ENCODE peak calls at places on chromosome 22, in eight cellular contexts. P is choroid plexus epithelial cell, G is neural progenitor cell, C is GM13976, J is nephron progenitor cell, Z is H9, E is AG04450, D is right atrium auricular region. L is an unnamed sample.
A peak's percentile ranks its signal among the peaks of the same experiment; 100 is the strongest.

GRCh38 chr22:38824587-38824986 is 19.2 kb downstream of the NPTXR start:
- DNase-seq in C (peak; percentile 78), E (peak; percentile 38), G (peak; percentile 94), P (peak; percentile 82), Z (peak; percentile 88), D (no peak), J (peak; percentile 90), L (peak; percentile 91)

GRCh38 chr22:23903328-23903971 is 9.3 kb downstream of the MIF start:
- DNase-seq in J (no peak), D (no peak), E (no peak), G (no peak), Z (no peak), P (no peak), C (no peak), L (no peak)

GRCh38 chr22:42190274-42190673 is 59.7 kb upstream of the CYP2D6 start:
- DNase-seq in P (no peak), G (no peak), D (no peak), J (no peak), E (no peak), C (no peak), Z (no peak), L (no peak)

GRCh38 chr22:24926849-24927579 is 19.5 kb downstream of the LHFPL7 start:
- DNase-seq in C (no peak), D (no peak), E (no peak), P (peak; percentile 83), Z (no peak), G (no peak), J (no peak), L (no peak)

GRCh38 chr22:20531404-20532181 is 24.2 kb downstream of the MED15 start:
- DNase-seq in Z (peak; percentile 81), P (peak; percentile 86), G (peak; percentile 70), C (no peak), D (peak; percentile 66), J (peak; percentile 41), E (no peak), L (peak; percentile 36)

GRCh38 chr22:44085743-44086741 is 61.9 kb downstream of the PARVB start:
- DNase-seq in E (no peak), G (peak; percentile 66), D (peak; percentile 74), J (peak; percentile 41), P (peak; percentile 69), Z (peak; percentile 43), C (peak; percentile 76), L (peak; percentile 39)

GRCh38 chr22:43941449-43941848 is 13.8 kb upstream of the SAMM50 start:
- DNase-seq in C (no peak), D (no peak), J (no peak), E (no peak), G (no peak), Z (no peak), P (no peak), L (no peak)

GRCh38 chr22:43150731-43151206 is 590 bp upstream of the TSPO start:
- DNase-seq in G (no peak), C (no peak), E (no peak), Z (peak; percentile 23), D (no peak), J (no peak), P (no peak), L (no peak)

GRCh38 chr22:35841907-35842518 is 124.3 kb downstream of the APOL5 start:
- DNase-seq in E (no peak), D (no peak), Z (no peak), G (no peak), P (no peak), J (no peak), C (no peak), L (no peak)

GRCh38 chr22:35837328-35837727 is 119.7 kb downstream of the APOL5 start:
- DNase-seq in E (no peak), C (no peak), G (no peak), P (no peak), J (no peak), D (no peak), Z (no peak), L (no peak)

GRCh38 chr22:35835998-35836691 is 118.5 kb downstream of the APOL5 start:
- DNase-seq in E (peak; percentile 52), G (peak; percentile 75), Z (peak; percentile 70), D (peak; percentile 66), C (no peak), J (no peak), P (peak; percentile 74), L (no peak)

GRCh38 chr22:35839811-35840739 is 122.4 kb downstream of the APOL5 start:
- DNase-seq in C (no peak), E (peak; percentile 96), D (peak; percentile 89), Z (peak; percentile 94), J (peak; percentile 78), G (peak; percentile 94), P (peak; percentile 99), L (peak; percentile 83)

DNA sequence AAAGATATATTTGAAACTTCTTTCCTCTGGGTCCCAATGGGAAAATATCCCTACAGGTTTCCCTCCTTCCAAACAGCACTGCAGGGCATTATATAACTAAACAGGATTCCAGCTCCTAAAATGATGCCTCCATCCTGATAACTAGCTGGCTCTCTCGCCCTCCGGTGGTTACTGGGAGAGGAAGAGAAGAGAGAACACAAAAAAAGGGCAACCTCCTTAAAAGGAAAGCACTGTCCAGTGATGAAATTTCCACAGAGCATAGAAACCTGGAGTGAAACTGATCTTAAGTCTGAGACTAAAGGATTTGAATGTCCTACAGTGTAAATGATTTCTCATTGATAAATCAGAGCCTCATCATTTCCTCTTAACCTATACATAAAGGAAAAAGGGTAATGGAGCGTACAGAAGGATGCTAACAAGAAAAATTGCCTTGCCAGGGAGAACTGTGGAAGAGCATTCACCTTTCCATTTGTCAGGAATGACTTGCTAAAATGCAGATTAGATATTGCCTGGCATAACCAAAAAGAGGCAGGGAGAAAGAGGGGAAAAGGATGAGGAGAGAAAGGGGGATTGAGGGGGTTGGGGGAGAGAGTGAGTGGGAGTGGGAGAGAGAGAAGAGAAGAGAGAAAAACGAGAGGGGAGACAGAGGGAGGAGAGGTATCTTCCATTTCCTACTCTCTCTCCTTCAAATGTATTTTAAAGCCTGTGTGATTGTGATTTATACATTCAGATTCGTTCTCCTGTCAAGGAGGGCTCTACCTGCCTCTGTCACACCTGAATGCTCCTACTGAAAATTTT is 121.4 kb downstream of the APOL5 start:
- DNase-seq in E (peak; percentile 50), J (peak; percentile 11), Z (no peak), G (peak; percentile 68), P (peak; percentile 84), D (no peak), C (no peak), L (no peak)
- TF ChIP-seq CTCF in E (peak; percentile 64), J (no peak), Z (peak; percentile 52), G (peak; percentile 49), P (peak; percentile 71), D (peak; percentile 55), C (peak; percentile 7), L (no peak)

DNA sequence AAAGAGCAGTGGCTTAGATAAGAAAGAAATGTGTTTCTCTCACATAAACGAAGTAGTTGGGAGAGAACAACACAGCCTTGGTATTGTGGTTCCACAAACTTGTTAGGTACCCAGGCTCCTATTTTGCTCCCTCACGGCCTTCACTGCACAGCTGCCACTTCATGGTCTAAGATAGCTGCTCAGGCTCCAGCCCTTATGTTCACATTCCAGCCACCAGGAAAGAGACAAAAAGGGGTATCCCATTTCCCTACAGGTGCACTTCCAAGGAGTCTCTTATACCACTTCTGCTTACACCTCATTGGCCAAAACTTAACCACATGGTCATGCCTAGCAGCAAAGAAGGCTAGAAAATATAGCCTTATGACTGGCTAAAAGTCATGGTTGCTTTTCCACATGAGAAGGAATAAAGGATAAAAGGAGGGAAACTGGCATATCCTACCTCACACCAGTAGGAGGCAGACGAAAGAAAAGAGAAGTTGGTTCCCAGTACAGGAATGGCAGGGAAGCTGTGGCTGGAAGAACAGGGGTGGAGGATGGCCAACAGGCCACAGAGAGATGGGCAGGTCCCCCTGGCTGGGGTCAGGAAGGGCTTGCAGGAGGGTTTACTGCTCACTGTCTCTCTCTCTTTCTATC is 5.4 kb upstream of the HDHD5 start:
- DNase-seq in P (peak; percentile 10), J (no peak), G (no peak), E (no peak), Z (peak; percentile 55), C (no peak), D (no peak), L (no peak)
- TF ChIP-seq CTCF in P (peak; percentile 25), J (peak; percentile 21), G (peak; percentile 34), E (peak; percentile 25), Z (peak; percentile 77), C (no peak), D (no peak), L (peak; percentile 51)

GRCh38 chr22:49448546-49448945 is 379.1 kb downstream of the BRD1 start:
- DNase-seq in E (no peak), G (no peak), J (no peak), C (no peak), D (no peak), Z (no peak), P (no peak), L (no peak)

GRCh38 chr22:49449377-49449776 is 378.3 kb downstream of the BRD1 start:
- DNase-seq in E (no peak), J (no peak), G (no peak), Z (no peak), D (no peak), P (no peak), C (no peak), L (no peak)

GRCh38 chr22:49444781-49445180 is 382.9 kb downstream of the BRD1 start:
- DNase-seq in Z (no peak), J (no peak), P (no peak), C (no peak), G (no peak), E (no peak), D (no peak), L (no peak)

GRCh38 chr22:49447837-49448236 is 379.8 kb downstream of the BRD1 start:
- DNase-seq in E (no peak), J (no peak), Z (no peak), P (no peak), C (no peak), D (no peak), G (no peak), L (no peak)

DNA sequence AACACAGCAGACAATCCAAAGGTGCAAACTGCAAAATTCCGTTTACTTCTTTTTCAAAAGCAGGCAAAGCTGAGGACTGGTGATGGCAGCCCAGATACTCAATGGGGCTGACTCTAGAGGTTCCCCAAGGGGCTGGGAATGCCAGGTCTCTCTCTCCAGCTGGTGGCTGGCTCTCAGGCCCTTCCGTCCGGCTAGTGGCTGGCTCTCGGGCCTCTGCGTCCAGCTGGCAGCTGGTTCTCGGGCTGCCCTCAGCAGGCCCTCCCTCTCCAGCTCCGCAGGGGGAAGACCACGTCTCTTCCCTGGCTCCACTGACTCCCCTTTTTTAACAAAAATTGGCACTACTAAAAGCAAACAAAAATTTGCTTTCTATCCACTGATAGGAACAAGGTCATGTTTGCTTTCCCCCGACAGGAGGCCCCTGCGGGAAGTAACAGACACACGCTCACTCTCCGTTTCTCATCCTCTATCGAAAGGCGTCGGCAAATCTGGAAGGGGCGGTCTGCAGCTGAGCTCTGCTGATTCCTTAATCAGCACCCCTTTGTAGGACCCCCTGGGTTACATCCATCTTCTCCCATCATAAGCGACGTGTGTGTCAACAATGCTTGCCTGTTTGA is 381.4 kb downstream of the BRD1 start:
- DNase-seq in C (no peak), J (no peak), E (no peak), G (no peak), Z (no peak), D (no peak), P (no peak), L (no peak)
- TF ChIP-seq CTCF in C (no peak), J (no peak), E (no peak), G (no peak), Z (no peak), D (no peak), P (no peak), L (no peak)

GRCh38 chr22:46798041-46798365 is 35.6 kb downstream of the TBC1D22A start:
- DNase-seq in E (no peak), C (no peak), D (peak; percentile 43), G (no peak), P (no peak), J (no peak), Z (no peak), L (no peak)

GRCh38 chr22:46799626-46800025 is 37.2 kb downstream of the TBC1D22A start:
- DNase-seq in J (no peak), D (no peak), Z (no peak), G (no peak), E (no peak), C (no peak), P (no peak), L (no peak)

GRCh38 chr22:46800102-46800857 is 37.8 kb downstream of the TBC1D22A start:
- DNase-seq in G (no peak), D (no peak), P (no peak), E (no peak), C (no peak), J (no peak), Z (no peak), L (no peak)

GRCh38 chr22:46797355-46797754 is 34.9 kb downstream of the TBC1D22A start:
- DNase-seq in D (no peak), P (peak; percentile 86), E (no peak), J (no peak), G (no peak), C (no peak), Z (no peak), L (no peak)

DNA sequence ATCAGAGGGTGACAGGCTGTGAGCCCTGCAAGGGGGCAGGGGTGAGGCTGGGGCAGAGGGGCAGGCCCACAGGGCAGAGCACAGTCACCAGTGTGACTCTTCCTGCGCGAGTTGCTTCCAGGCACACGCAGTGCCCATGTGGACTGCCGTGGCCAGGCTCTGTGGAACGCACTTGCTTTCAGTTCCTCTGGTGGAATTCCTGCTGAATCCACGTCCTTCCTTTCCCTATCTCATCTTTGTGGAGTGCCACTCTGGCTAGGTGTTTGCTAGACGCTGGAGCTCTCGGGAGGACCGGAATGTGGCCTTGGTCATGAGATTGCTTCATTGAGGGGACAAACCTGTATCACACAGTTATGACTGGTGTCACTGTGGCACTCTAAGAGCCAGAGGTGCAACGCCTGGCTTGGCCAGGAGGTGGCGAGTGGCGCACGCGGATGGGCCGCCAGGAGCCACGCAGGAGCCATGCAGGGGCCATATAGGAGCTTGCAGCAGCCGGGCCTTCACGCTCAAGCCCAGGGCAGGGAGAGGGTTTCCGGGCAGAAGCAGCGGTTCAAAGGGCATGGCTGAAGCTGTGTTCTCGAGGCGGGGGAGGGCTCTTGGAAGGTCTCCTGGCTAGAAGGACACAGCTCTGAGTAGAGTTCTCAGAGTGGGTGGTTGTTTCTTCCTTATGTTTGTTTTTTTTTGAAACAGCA is 36.1 kb downstream of the TBC1D22A start:
- DNase-seq in D (peak; percentile 78), P (peak; percentile 91), J (peak; percentile 90), Z (peak; percentile 85), G (peak; percentile 82), E (peak; percentile 41), C (peak; percentile 88), L (peak; percentile 91)
- TF ChIP-seq CTCF in D (peak; percentile 94), P (peak; percentile 97), J (peak; percentile 96), Z (peak; percentile 90), G (peak; percentile 95), E (peak; percentile 96), C (peak; percentile 92), L (peak; percentile 88)